ENCODE peak calls at places on chromosomes 16 and 17, in six cellular contexts. B is GM23338; U is germinal center; V is HuH-7.5; A is NK-92 treated with Interleukin-12 subunit alpha and Interleukin-12 subunit beta, amount 100 ng/mL, for 24 hours; T is ovary. Q is an unnamed sample.
A peak's percentile ranks its signal among the peaks of the same experiment; 100 is the strongest.

GRCh38 chr17:3926860-3927627 is 10.8 kb upstream of the P2RX1 start:
- DNase-seq in A (no peak), V (no peak), U (no peak), T (no peak), B (no peak), Q (no peak)

GRCh38 chr17:4219241-4219640 is 44.5 kb downstream of the ANKFY1 start:
- DNase-seq in T (no peak), B (no peak), A (no peak), U (no peak), V (no peak), Q (no peak)

GRCh38 chr17:10081571-10082169 is 116.7 kb downstream of the GAS7 start:
- DNase-seq in T (no peak), B (no peak), U (no peak), A (no peak), V (no peak), Q (no peak)

GRCh38 chr16:963913-964695 is 6.7 kb downstream of the LMF1 start:
- DNase-seq in U (no peak), T (no peak), V (no peak), B (no peak), A (no peak), Q (no peak)

GRCh38 chr17:2266045-2266864 is 37.3 kb downstream of the SMG6 start:
- DNase-seq in A (peak; percentile 66), V (no peak), U (peak; percentile 39), T (no peak), B (no peak), Q (peak; percentile 55)

GRCh38 chr17:48995332-48995870 is 1.8 kb upstream of the IGF2BP1 start:
- DNase-seq in B (peak; percentile 90), A (no peak), V (no peak), U (no peak), T (no peak), Q (no peak)

GRCh38 chr17:7294614-7295153 is at the start of gene YBX2:
- DNase-seq in T (no peak), V (peak; percentile 93), U (peak; percentile 95), B (peak; percentile 98), A (no peak), Q (peak; percentile 86)

GRCh38 chr16:84013787-84014569 is 28.6 kb downstream of the SLC38A8 start:
- DNase-seq in A (peak; percentile 21), T (no peak), V (peak; percentile 52), B (peak; percentile 99), U (peak; percentile 83), Q (peak; percentile 73)

GRCh38 chr17:61488878-61489718 is 36.9 kb downstream of the TBX4 start:
- DNase-seq in A (no peak), V (peak; percentile 87), T (no peak), U (no peak), B (no peak), Q (no peak)

GRCh38 chr16:58815188-58815888 is 81.2 kb upstream of the GOT2 start:
- DNase-seq in V (no peak), A (no peak), U (no peak), T (no peak), B (no peak), Q (no peak)

GRCh38 chr17:44844390-44844830 is 3.3 kb upstream of the HIGD1B start:
- DNase-seq in V (no peak), B (peak; percentile 69), A (no peak), T (no peak), U (no peak), Q (no peak)

GRCh38 chr17:57350266-57350665 is 93.9 kb downstream of the MSI2 start:
- DNase-seq in V (no peak), U (no peak), A (no peak), B (no peak), T (no peak), Q (no peak)

GRCh38 chr16:83887088-83887487 is 11.8 kb upstream of the MLYCD start:
- DNase-seq in A (no peak), B (peak; percentile 54), U (no peak), V (no peak), T (no peak), Q (no peak)

GRCh38 chr16:59754854-59755253 is 1020.7 kb upstream of the GOT2 start:
- DNase-seq in U (no peak), V (no peak), A (no peak), T (no peak), B (no peak), Q (no peak)

GRCh38 chr17:81050645-81051625 is 16.0 kb downstream of the BAIAP2 start:
- DNase-seq in B (no peak), T (no peak), V (no peak), U (no peak), A (no peak), Q (no peak)

GRCh38 chr16:83680980-83681379 is 126.8 kb upstream of the HSBP1 start:
- DNase-seq in V (no peak), U (no peak), B (no peak), A (no peak), T (no peak), Q (no peak)

GRCh38 chr17:81027038-81027437 is 7.9 kb upstream of the BAIAP2 start:
- DNase-seq in A (no peak), T (no peak), V (no peak), B (no peak), U (no peak), Q (no peak)

GRCh38 chr17:77212081-77212832 is 71.5 kb downstream of the SEC14L1 start:
- DNase-seq in U (peak; percentile 84), T (no peak), B (no peak), V (no peak), A (no peak), Q (peak; percentile 89)